ENCODE peak calls at places on chromosome 17, in four cellular contexts. G is GM12878, S is A549, Y is HCT116. O is an unnamed sample.

GRCh38 chr17:73956595-73957465 is 246.6 kb upstream of the RPL38 start:
- DNase-seq in G (no peak), S (peak), Y (peak), O (peak)

GRCh38 chr17:45318561-45319230 is 1.9 kb upstream of the MAP3K14 start:
- DNase-seq in G (no peak), S (peak), Y (no peak), O (no peak)

GRCh38 chr17:7932483-7932891 is 481 bp downstream of the CNTROB start:
- DNase-seq in G (no peak), S (peak), Y (no peak), O (peak)

GRCh38 chr17:73770115-73770848 is 126.0 kb upstream of the SDK2 start:
- DNase-seq in G (no peak), S (peak), Y (peak), O (no peak)

GRCh38 chr17:19579867-19580565 is 46.4 kb downstream of the SLC47A1 start:
- DNase-seq in G (no peak), S (no peak), Y (no peak), O (no peak)

GRCh38 chr17:82186221-82186620 is 26.4 kb downstream of the CCDC57 start:
- DNase-seq in G (no peak), S (no peak), Y (no peak), O (no peak)

GRCh38 chr17:40447148-40447644 is 3.9 kb downstream of the IGFBP4 start:
- DNase-seq in G (no peak), S (no peak), Y (no peak), O (no peak)

GRCh38 chr17:37828313-37829124 is 83.7 kb upstream of the HNF1B start:
- DNase-seq in G (no peak), S (peak), Y (no peak), O (peak)

GRCh38 chr17:44177641-44178040 is 7.1 kb downstream of the ASB16 start:
- DNase-seq in G (no peak), S (no peak), Y (no peak), O (no peak)

GRCh38 chr17:17628388-17629008 is 37.0 kb upstream of the PEMT start:
- DNase-seq in G (peak), S (no peak), Y (no peak), O (no peak)

GRCh38 chr17:80029235-80029974 is 6.3 kb downstream of the TBC1D16 start:
- DNase-seq in G (no peak), S (no peak), Y (no peak), O (peak)

GRCh38 chr17:9230346-9230745 is 209.0 kb downstream of the NTN1 start:
- DNase-seq in G (no peak), S (no peak), Y (no peak), O (no peak)

GRCh38 chr17:48731355-48731754 is 2.8 kb upstream of the HOXB13 start:
- DNase-seq in G (no peak), S (no peak), Y (no peak), O (no peak)

GRCh38 chr17:16189791-16190348 is 25.5 kb downstream of the NCOR1 start:
- DNase-seq in G (no peak), S (no peak), Y (no peak), O (no peak)

GRCh38 chr17:40561871-40562611 is 3.2 kb downstream of the CCR7 start:
- DNase-seq in G (peak), S (no peak), Y (no peak), O (no peak)

GRCh38 chr17:15498107-15498506 is 30.7 kb upstream of the CDRT4 start:
- DNase-seq in G (no peak), S (no peak), Y (no peak), O (peak)

GRCh38 chr17:63848834-63849689 is 6.6 kb upstream of the SMARCD2 start:
- DNase-seq in G (peak), S (peak), Y (peak), O (peak)

GRCh38 chr17:44216173-44216572 is 3.3 kb downstream of the UBTF start:
- DNase-seq in G (peak), S (no peak), Y (no peak), O (peak)

GRCh38 chr17:34579979-34580684 is 750 bp downstream of the TMEM132E start:
- DNase-seq in G (no peak), S (peak), Y (no peak), O (no peak)

GRCh38 chr17:77606146-77606864 is 352.2 kb upstream of the TNRC6C start:
- DNase-seq in G (no peak), S (no peak), Y (no peak), O (no peak)

GRCh38 chr17:64398330-64398729 is 7.7 kb upstream of the PECAM1 start:
- DNase-seq in G (no peak), S (no peak), Y (no peak), O (no peak)

GRCh38 chr17:7404737-7405412 is 978 bp upstream of the TMEM256 start:
- DNase-seq in G (no peak), S (peak), Y (no peak), O (peak)

GRCh38 chr17:83186751-83187421 is 107.5 kb downstream of the METRNL start:
- DNase-seq in G (no peak), S (no peak), Y (no peak), O (no peak)

GRCh38 chr17:30401097-30401496 is 22.4 kb downstream of the CPD start:
- DNase-seq in G (no peak), S (no peak), Y (no peak), O (no peak)
- TF ChIP-seq POLR2A in G (no peak), S (no peak), Y (no peak), O (no peak)

GRCh38 chr17:35713069-35713728 is 18.2 kb upstream of the RASL10B start:
- DNase-seq in G (no peak), S (no peak), Y (no peak), O (no peak)
- TF ChIP-seq MAX in G (no peak), S (no peak), Y (no peak), O (no peak)

GRCh38 chr17:38869647-38870258 is at the start of gene LASP1:
- DNase-seq in G (peak), S (peak), Y (no peak), O (peak)
- TF ChIP-seq POLR2A in G (peak), S (peak), Y (peak), O (peak)

DNA sequence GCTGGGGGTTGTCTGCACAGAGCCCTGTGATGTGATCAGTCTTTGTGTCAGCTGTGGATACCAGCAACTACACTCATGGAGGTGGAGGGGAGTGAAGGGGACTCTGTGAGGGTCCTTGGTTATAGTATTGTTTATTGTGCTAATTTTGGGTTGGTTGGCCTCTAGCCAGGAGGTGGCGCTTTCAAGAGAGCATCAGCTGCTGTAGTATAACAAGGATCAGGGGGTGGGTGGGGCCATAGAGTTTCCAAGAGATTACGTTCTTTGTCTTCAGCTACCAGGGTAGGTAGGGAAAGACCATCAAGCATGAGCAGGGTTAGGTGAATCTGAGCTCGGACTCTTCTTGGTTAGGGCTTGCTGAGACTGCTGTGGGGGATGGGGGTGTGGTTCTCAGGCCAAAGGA is 97.1 kb upstream of the HS3ST3A1 start:
- DNase-seq in G (no peak), S (no peak), Y (no peak), O (peak)
- TF ChIP-seq MAX in G (no peak), S (no peak), Y (no peak), O (no peak)

GRCh38 chr17:68457168-68457538 is at the start of gene WIPI1:
- DNase-seq in G (no peak), S (no peak), Y (no peak), O (no peak)
- TF ChIP-seq POLR2A in G (peak), S (peak), Y (no peak), O (no peak)

GRCh38 chr17:179066-179432 is 2.4 kb downstream of the DOC2B start:
- DNase-seq in G (no peak), S (no peak), Y (no peak), O (no peak)
- TF ChIP-seq MAX in G (no peak), S (no peak), Y (no peak), O (no peak)

DNA sequence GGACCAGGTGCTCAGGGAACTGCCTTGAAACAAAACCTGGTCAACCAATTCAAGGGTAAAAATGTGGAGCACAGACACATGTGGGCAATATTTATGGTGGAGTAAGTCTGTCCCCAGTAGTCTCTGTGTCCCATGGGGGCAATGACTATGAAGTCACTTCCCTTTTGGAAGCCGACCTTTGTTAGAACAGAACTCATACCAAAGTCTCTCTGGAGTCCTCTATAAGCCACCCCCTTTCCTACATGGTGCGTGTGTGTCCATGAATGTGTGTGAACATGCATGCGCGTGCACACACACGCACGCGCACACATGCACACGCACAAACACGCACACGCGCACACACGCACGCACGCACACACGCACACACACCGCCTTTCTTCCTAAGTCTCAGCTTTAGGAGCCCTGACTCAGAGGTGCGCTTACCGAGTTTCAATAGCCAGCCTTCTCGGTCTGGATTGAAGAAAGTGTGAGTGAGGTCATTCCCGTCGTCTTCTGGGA is 84.2 kb downstream of the CYTH1 start:
- DNase-seq in G (no peak), S (no peak), Y (no peak), O (peak)
- TF ChIP-seq POLR2A in G (peak), S (no peak), Y (no peak), O (no peak)

GRCh38 chr17:68431661-68432071 is 25.6 kb downstream of the WIPI1 start:
- DNase-seq in G (no peak), S (peak), Y (peak), O (peak)
- TF ChIP-seq MAX in G (no peak), S (no peak), Y (no peak), O (no peak)

DNA sequence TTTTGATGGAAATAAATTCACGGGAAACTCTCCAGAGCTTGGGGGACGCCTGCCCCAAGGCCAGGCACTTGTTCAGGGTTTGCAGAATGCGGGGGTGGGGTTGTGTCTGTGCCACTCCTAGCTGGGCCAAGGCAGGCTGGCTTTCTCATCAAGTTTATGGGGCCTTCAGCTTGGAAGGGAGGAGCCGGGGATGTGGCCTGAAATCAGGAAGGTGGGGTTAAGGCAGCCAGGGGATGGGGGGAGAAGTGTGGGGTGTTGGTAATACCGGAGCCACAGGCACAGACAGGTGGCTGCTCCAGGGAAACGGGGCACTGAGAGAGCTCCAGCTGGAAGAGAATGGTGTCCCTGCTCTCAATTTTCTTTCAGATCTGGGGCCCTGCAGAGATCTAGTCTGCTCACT is 1.8 kb upstream of the CHAD start:
- DNase-seq in G (no peak), S (no peak), Y (no peak), O (no peak)
- TF ChIP-seq POLR2A in G (no peak), S (no peak), Y (no peak), O (no peak)

O was measured in NB4.